ENCODE peak calls at places on chromosomes 11 and 22, in nine cellular contexts. One of them, this sample, is unnamed.

GRCh38 chr11:120096756-120097191 is 41.1 kb downstream of the TRIM29 start:
- DNase-seq in GM23248: no peak
- DNase-seq in WTC11: no peak
- DNase-seq in pons: no peak
- DNase-seq in AG08395: no peak
- DNase-seq in AG09319: no peak
- DNase-seq in smooth muscle cell of the brain vasculature: no peak
- DNase-seq in ovary: no peak
- DNase-seq in astrocyte of the spinal cord: no peak
- DNase-seq in this sample: peak

GRCh38 chr22:36293606-36294292 is 40.8 kb downstream of the APOL1 start:
- DNase-seq in GM23248: no peak
- DNase-seq in WTC11: no peak
- DNase-seq in pons: no peak
- DNase-seq in AG08395: no peak
- DNase-seq in AG09319: no peak
- DNase-seq in smooth muscle cell of the brain vasculature: no peak
- DNase-seq in ovary: no peak
- DNase-seq in astrocyte of the spinal cord: no peak
- DNase-seq in this sample: no peak

GRCh38 chr11:61149624-61150615 is 11.3 kb downstream of the VPS37C start:
- DNase-seq in GM23248: no peak
- DNase-seq in WTC11: no peak
- DNase-seq in pons: peak
- DNase-seq in AG08395: no peak
- DNase-seq in AG09319: no peak
- DNase-seq in smooth muscle cell of the brain vasculature: no peak
- DNase-seq in ovary: no peak
- DNase-seq in astrocyte of the spinal cord: no peak
- DNase-seq in this sample: no peak

GRCh38 chr11:25547293-25547692 is 784.6 kb upstream of the ANO3 start:
- DNase-seq in GM23248: no peak
- DNase-seq in WTC11: no peak
- DNase-seq in pons: no peak
- DNase-seq in AG08395: no peak
- DNase-seq in AG09319: no peak
- DNase-seq in smooth muscle cell of the brain vasculature: no peak
- DNase-seq in ovary: no peak
- DNase-seq in astrocyte of the spinal cord: no peak
- DNase-seq in this sample: no peak

GRCh38 chr11:97683733-97684132 is 1293.9 kb downstream of the JRKL start:
- DNase-seq in GM23248: no peak
- DNase-seq in WTC11: peak
- DNase-seq in pons: no peak
- DNase-seq in AG08395: no peak
- DNase-seq in AG09319: no peak
- DNase-seq in smooth muscle cell of the brain vasculature: no peak
- DNase-seq in ovary: no peak
- DNase-seq in astrocyte of the spinal cord: no peak
- DNase-seq in this sample: peak

GRCh38 chr11:128939591-128939990 is 3.1 kb downstream of the TP53AIP1 start:
- DNase-seq in GM23248: peak
- DNase-seq in WTC11: no peak
- DNase-seq in pons: no peak
- DNase-seq in AG08395: peak
- DNase-seq in AG09319: no peak
- DNase-seq in smooth muscle cell of the brain vasculature: no peak
- DNase-seq in ovary: no peak
- DNase-seq in astrocyte of the spinal cord: no peak
- DNase-seq in this sample: no peak

GRCh38 chr11:106276126-106276525 is 198.7 kb downstream of the AASDHPPT start:
- DNase-seq in GM23248: peak
- DNase-seq in WTC11: no peak
- DNase-seq in pons: no peak
- DNase-seq in AG08395: no peak
- DNase-seq in AG09319: no peak
- DNase-seq in smooth muscle cell of the brain vasculature: no peak
- DNase-seq in ovary: no peak
- DNase-seq in astrocyte of the spinal cord: peak
- DNase-seq in this sample: no peak

GRCh38 chr22:30129636-30130035 is 49.4 kb downstream of the HORMAD2 start:
- DNase-seq in GM23248: no peak
- DNase-seq in WTC11: no peak
- DNase-seq in pons: no peak
- DNase-seq in AG08395: no peak
- DNase-seq in AG09319: no peak
- DNase-seq in smooth muscle cell of the brain vasculature: no peak
- DNase-seq in ovary: no peak
- DNase-seq in astrocyte of the spinal cord: no peak
- DNase-seq in this sample: no peak

GRCh38 chr11:121741954-121742361 is 289.2 kb upstream of the SORL1-AS1 start:
- DNase-seq in GM23248: peak
- DNase-seq in WTC11: no peak
- DNase-seq in pons: peak
- DNase-seq in AG08395: peak
- DNase-seq in AG09319: no peak
- DNase-seq in smooth muscle cell of the brain vasculature: no peak
- DNase-seq in ovary: peak
- DNase-seq in astrocyte of the spinal cord: peak
- DNase-seq in this sample: no peak

GRCh38 chr11:125305346-125305745 is 140.8 kb downstream of the PKNOX2 start:
- DNase-seq in GM23248: no peak
- DNase-seq in WTC11: no peak
- DNase-seq in pons: no peak
- DNase-seq in AG08395: no peak
- DNase-seq in AG09319: no peak
- DNase-seq in smooth muscle cell of the brain vasculature: no peak
- DNase-seq in ovary: no peak
- DNase-seq in astrocyte of the spinal cord: no peak
- DNase-seq in this sample: no peak

GRCh38 chr11:34830035-34830434 is 86.1 kb downstream of the APIP start:
- DNase-seq in GM23248: no peak
- DNase-seq in WTC11: no peak
- DNase-seq in pons: no peak
- DNase-seq in AG08395: no peak
- DNase-seq in AG09319: no peak
- DNase-seq in smooth muscle cell of the brain vasculature: no peak
- DNase-seq in ovary: no peak
- DNase-seq in astrocyte of the spinal cord: peak
- DNase-seq in this sample: no peak

GRCh38 chr11:131674051-131674755 is 303.8 kb downstream of the NTM start:
- DNase-seq in GM23248: peak
- DNase-seq in WTC11: peak
- DNase-seq in pons: peak
- DNase-seq in AG08395: peak
- DNase-seq in AG09319: peak
- DNase-seq in smooth muscle cell of the brain vasculature: no peak
- DNase-seq in ovary: peak
- DNase-seq in astrocyte of the spinal cord: peak
- DNase-seq in this sample: peak

GRCh38 chr11:19353287-19353686 is 112.5 kb upstream of the E2F8 start:
- DNase-seq in GM23248: no peak
- DNase-seq in WTC11: no peak
- DNase-seq in pons: no peak
- DNase-seq in AG08395: no peak
- DNase-seq in AG09319: no peak
- DNase-seq in smooth muscle cell of the brain vasculature: no peak
- DNase-seq in ovary: no peak
- DNase-seq in astrocyte of the spinal cord: no peak
- DNase-seq in this sample: no peak

GRCh38 chr11:29780756-29781155 is 236.1 kb downstream of the KCNA4 start:
- DNase-seq in GM23248: peak
- DNase-seq in WTC11: no peak
- DNase-seq in pons: no peak
- DNase-seq in AG08395: no peak
- DNase-seq in AG09319: no peak
- DNase-seq in smooth muscle cell of the brain vasculature: no peak
- DNase-seq in ovary: no peak
- DNase-seq in astrocyte of the spinal cord: no peak
- DNase-seq in this sample: no peak

GRCh38 chr22:50138036-50138435 is 32.5 kb upstream of the PANX2 start:
- DNase-seq in GM23248: no peak
- DNase-seq in WTC11: no peak
- DNase-seq in pons: no peak
- DNase-seq in AG08395: no peak
- DNase-seq in AG09319: no peak
- DNase-seq in smooth muscle cell of the brain vasculature: no peak
- DNase-seq in ovary: no peak
- DNase-seq in astrocyte of the spinal cord: no peak
- DNase-seq in this sample: no peak

GRCh38 chr11:116731097-116731761 is 41.6 kb downstream of the BUD13 start:
- DNase-seq in GM23248: peak
- DNase-seq in WTC11: peak
- DNase-seq in pons: no peak
- DNase-seq in AG08395: no peak
- DNase-seq in AG09319: no peak
- DNase-seq in smooth muscle cell of the brain vasculature: peak
- DNase-seq in ovary: no peak
- DNase-seq in astrocyte of the spinal cord: peak
- DNase-seq in this sample: peak

GRCh38 chr11:27171391-27171790 is 130.8 kb downstream of the BBOX1 start:
- DNase-seq in GM23248: peak
- DNase-seq in WTC11: no peak
- DNase-seq in pons: no peak
- DNase-seq in AG08395: no peak
- DNase-seq in AG09319: no peak
- DNase-seq in smooth muscle cell of the brain vasculature: no peak
- DNase-seq in ovary: no peak
- DNase-seq in astrocyte of the spinal cord: no peak
- DNase-seq in this sample: no peak

This sample was measured in H9.